ENCODE peak calls at places on chromosomes 1 and 21, in seven cellular contexts. E is AG08396, I is ovary, W is NCI-H774, C is A172, O is T-cell, H is NCI-H2081. R is an unnamed sample.

GRCh38 chr1:218983848-218984247 is 189.8 kb upstream of the LYPLAL1 start:
- DNase-seq in E (no peak), I (no peak), W (no peak), C (no peak), O (no peak), H (no peak), R (no peak)

GRCh38 chr1:78536427-78536826 is 45.7 kb downstream of the PTGFR start:
- DNase-seq in E (peak), I (no peak), W (no peak), C (no peak), O (no peak), H (no peak), R (no peak)

GRCh38 chr1:167538657-167539056 is 14.9 kb downstream of the CREG1 start:
- DNase-seq in E (peak), I (no peak), W (no peak), C (peak), O (no peak), H (no peak), R (no peak)

GRCh38 chr1:46489638-46490602 is at the start of gene DMBX1:
- DNase-seq in E (peak), I (no peak), W (peak), C (peak), O (no peak), H (peak), R (no peak)

GRCh38 chr1:31326461-31326860 is 29.6 kb downstream of the ZCCHC17 start:
- DNase-seq in E (no peak), I (no peak), W (no peak), C (no peak), O (no peak), H (no peak), R (no peak)

GRCh38 chr1:84365225-84366221 is 32.8 kb upstream of the DNASE2B start:
- DNase-seq in E (peak), I (no peak), W (no peak), C (peak), O (no peak), H (peak), R (no peak)

GRCh38 chr21:42248783-42249597 is 30.1 kb downstream of the ABCG1 start:
- DNase-seq in E (no peak), I (no peak), W (no peak), C (no peak), O (no peak), H (no peak), R (no peak)

GRCh38 chr1:170162385-170163226 is 16.8 kb downstream of the NTMT2 start:
- DNase-seq in E (peak), I (no peak), W (no peak), C (peak), O (no peak), H (no peak), R (no peak)

GRCh38 chr1:233368106-233368783 is 40.7 kb downstream of the MAP3K21 start:
- DNase-seq in E (peak), I (no peak), W (no peak), C (peak), O (no peak), H (no peak), R (no peak)

GRCh38 chr1:65825736-65826135 is 33.0 kb downstream of the PDE4B start:
- DNase-seq in E (no peak), I (no peak), W (no peak), C (no peak), O (no peak), H (no peak), R (no peak)

GRCh38 chr1:245822997-245823396 is 668.2 kb downstream of the KIF26B start:
- DNase-seq in E (peak), I (no peak), W (no peak), C (peak), O (no peak), H (no peak), R (no peak)

GRCh38 chr1:242523968-242524570 is 428 bp downstream of the PLD5 start:
- DNase-seq in E (peak), I (peak), W (peak), C (no peak), O (no peak), H (peak), R (no peak)

GRCh38 chr1:161069731-161070270 is at the start of gene ARHGAP30:
- DNase-seq in E (no peak), I (no peak), W (no peak), C (peak), O (peak), H (no peak), R (peak)

GRCh38 chr1:61568460-61569211 is 156.3 kb downstream of the TM2D1 start:
- DNase-seq in E (no peak), I (no peak), W (no peak), C (no peak), O (no peak), H (no peak), R (no peak)

GRCh38 chr1:190957565-190957964 is 479.9 kb upstream of the BRINP3 start:
- DNase-seq in E (no peak), I (no peak), W (no peak), C (no peak), O (no peak), H (no peak), R (no peak)

GRCh38 chr1:230809205-230809990 is 58.9 kb downstream of the C1orf198 start:
- DNase-seq in E (no peak), I (no peak), W (no peak), C (no peak), O (no peak), H (no peak), R (no peak)

GRCh38 chr21:16460936-16461335 is 731.2 kb downstream of the USP25 start:
- DNase-seq in E (no peak), I (no peak), W (no peak), C (no peak), O (no peak), H (no peak), R (no peak)

GRCh38 chr1:234402939-234403338 is 29.7 kb downstream of the COA6 start:
- DNase-seq in E (no peak), I (no peak), W (no peak), C (no peak), O (no peak), H (no peak), R (no peak)